ENCODE peak calls at places on chromosomes 16 and 17, in six cellular contexts. D, O, W, Z, N and X are unnamed samples. For H3K4me1 and H3K9me2, the result is how much of the 10 kb centered on the place peaks cover.

GRCh38 chr16:75340715-75341500 is 89.5 kb upstream of the BCAR1 start:
- DNase-seq in D (peak), O (no peak), W (peak), Z (no peak), N (peak), X (no peak)

GRCh38 chr16:15653227-15653626 is 3.2 kb downstream of the NDE1 start:
- DNase-seq in D (no peak), O (no peak), W (peak), Z (no peak), N (peak), X (no peak)

GRCh38 chr17:67471118-67471517 is 94.0 kb downstream of the PITPNC1 start:
- DNase-seq in D (no peak), O (no peak), W (no peak), Z (no peak), N (no peak), X (no peak)

GRCh38 chr17:82647593-82648164 is 565 bp downstream of the WDR45B start:
- DNase-seq in D (peak), O (no peak), W (peak), Z (peak), N (peak), X (peak)

GRCh38 chr16:85611455-85612190 is 1.5 kb upstream of the GSE1 start:
- DNase-seq in D (peak), O (peak), W (peak), Z (no peak), N (peak), X (peak)

GRCh38 chr16:9123871-9124270 is 32.4 kb downstream of the HAPSTR1 start:
- DNase-seq in D (no peak), O (peak), W (no peak), Z (peak), N (peak), X (no peak)

GRCh38 chr17:41486809-41487530 is 2.7 kb downstream of the KRT36 start:
- DNase-seq in D (peak), O (no peak), W (no peak), Z (peak), N (no peak), X (peak)

GRCh38 chr16:3857189-3858013 is 23.1 kb downstream of the CREBBP start:
- DNase-seq in D (no peak), O (no peak), W (peak), Z (no peak), N (no peak), X (peak)

GRCh38 chr16:8953064-8953463 is 10.6 kb downstream of the USP7 start:
- DNase-seq in D (no peak), O (no peak), W (no peak), Z (no peak), N (no peak), X (no peak)

GRCh38 chr17:1280652-1281051 is 1.2 kb downstream of the TRARG1 start:
- DNase-seq in D (no peak), O (no peak), W (no peak), Z (no peak), N (no peak), X (no peak)

GRCh38 chr17:3986270-3986938 is 22.2 kb upstream of the ATP2A3 start:
- DNase-seq in D (peak), O (no peak), W (no peak), Z (peak), N (no peak), X (peak)

GRCh38 chr17:51540151-51540550 is 279.8 kb downstream of the UTP18 start:
- DNase-seq in D (no peak), O (peak), W (no peak), Z (no peak), N (no peak), X (no peak)

GRCh38 chr17:59311051-59311468 is 20.4 kb upstream of the YPEL2 start:
- DNase-seq in D (peak), O (peak), W (peak), Z (peak), N (peak), X (peak)

GRCh38 chr17:81428945-81429344 is 33.7 kb downstream of the BAHCC1 start:
- DNase-seq in D (no peak), O (no peak), W (no peak), Z (no peak), N (no peak), X (no peak)

GRCh38 chr16:50386819-50387218 is 18.0 kb upstream of the BRD7 start:
- DNase-seq in D (peak), O (no peak), W (no peak), Z (no peak), N (no peak), X (no peak)

GRCh38 chr17:80649200-80649644 is 104.6 kb downstream of the RPTOR start:
- DNase-seq in D (no peak), O (no peak), W (peak), Z (no peak), N (peak), X (no peak)

GRCh38 chr17:79943354-79944241 is 92.1 kb downstream of the TBC1D16 start:
- DNase-seq in D (no peak), O (no peak), W (no peak), Z (no peak), N (no peak), X (no peak)

GRCh38 chr16:89918453-89919347 is at the start of gene MC1R:
- DNase-seq in D (peak), O (peak), W (peak), Z (peak), N (no peak), X (peak)

GRCh38 chr17:50146927-50147640 is 3.4 kb downstream of the PPP1R9B start:
- DNase-seq in D (no peak), O (no peak), W (peak), Z (peak), N (no peak), X (no peak)

GRCh38 chr16:59907671-59908070 is 1173.6 kb upstream of the GOT2 start:
- DNase-seq in D (no peak), O (no peak), W (no peak), Z (no peak), N (no peak), X (no peak)

GRCh38 chr17:65160507-65160906 is 23.3 kb downstream of the RGS9 start:
- DNase-seq in D (no peak), O (no peak), W (no peak), Z (no peak), N (no peak), X (no peak)
- H3K4me1 ChIP-seq in D (under half), O (under half), W (under half), Z (under half), N (under half), X (under half)

GRCh38 chr16:1794908-1795666 is 1.6 kb upstream of the IGFALS start:
- DNase-seq in D (no peak), O (no peak), W (no peak), Z (no peak), N (no peak), X (no peak)
- H3K9me2 ChIP-seq in D (under half), O (under half), W (under half), Z (under half), N (under half), X (under half)

GRCh38 chr17:77319211-77320031 is 178.7 kb downstream of the SEC14L1 start:
- DNase-seq in D (peak), O (peak), W (peak), Z (peak), N (peak), X (peak)
- H3K9ac ChIP-seq in D (peak), O (peak), W (peak), Z (peak), N (peak), X (peak)

DNA sequence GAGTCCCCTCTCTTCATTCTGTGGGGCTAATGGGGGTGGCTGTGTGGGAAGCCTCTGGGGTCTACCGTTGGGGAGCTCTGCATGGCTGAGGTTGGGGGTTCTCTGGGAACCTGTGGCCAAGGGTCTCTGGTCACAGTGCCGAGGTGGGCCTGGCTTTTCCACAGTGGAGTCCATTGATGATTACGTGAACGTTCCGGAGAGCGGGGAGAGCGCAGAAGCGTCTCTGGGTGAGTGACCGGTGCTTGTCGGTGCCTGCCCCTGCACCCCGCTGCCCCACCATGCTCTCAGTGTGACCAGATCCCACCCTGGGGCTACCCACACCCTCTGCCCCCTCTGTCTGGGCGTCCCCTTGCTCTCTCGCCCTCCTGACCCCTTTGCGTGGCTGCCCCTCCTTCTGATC is 4.5 kb downstream of the LAT start:
- DNase-seq in D (no peak), O (no peak), W (no peak), Z (no peak), N (no peak), X (no peak)
- H3K4me1 ChIP-seq in D (under half), O (under half), W (under half), Z (under half), N (under half), X (under half)

GRCh38 chr16:66811043-66811442 is 9.7 kb upstream of the TERB1 start:
- DNase-seq in D (no peak), O (no peak), W (no peak), Z (no peak), N (no peak), X (no peak)
- H3K9me2 ChIP-seq in D (under half), O (under half), W (under half), Z (under half), N (under half), X (under half)

GRCh38 chr16:27722266-27722636 is 172.3 kb downstream of the KATNIP start:
- DNase-seq in D (no peak), O (no peak), W (no peak), Z (no peak), N (no peak), X (no peak)
- H3K9ac ChIP-seq in D (no peak), O (no peak), W (peak), Z (no peak), N (no peak), X (no peak)

GRCh38 chr17:76869878-76870714 is 1.9 kb downstream of the MGAT5B start:
- DNase-seq in D (no peak), O (no peak), W (peak), Z (no peak), N (no peak), X (no peak)
- H3K4me1 ChIP-seq in D (under half), O (half or more), W (under half), Z (under half), N (half or more), X (under half)

DNA sequence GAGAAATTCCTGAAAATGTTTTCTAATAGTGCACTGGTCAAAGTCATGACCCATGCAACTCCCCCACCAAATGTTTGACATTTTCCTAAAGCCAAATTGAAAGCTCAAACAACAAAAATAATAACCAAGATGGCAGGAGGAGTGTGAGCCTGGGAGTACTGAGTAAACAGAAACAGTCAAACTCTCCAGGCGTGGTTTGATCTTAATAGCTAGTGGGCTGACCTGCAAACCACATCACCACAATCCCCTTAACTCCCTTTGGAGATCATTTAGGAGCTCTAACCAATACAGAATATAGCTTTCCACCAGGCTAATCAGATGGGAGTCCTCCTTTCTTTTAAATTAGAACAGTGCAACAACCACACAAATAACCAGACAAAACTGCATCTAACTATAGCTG is 19.2 kb upstream of the MEIOC start:
- DNase-seq in D (no peak), O (no peak), W (no peak), Z (no peak), N (peak), X (no peak)
- H3K9me2 ChIP-seq in D (under half), O (under half), W (under half), Z (under half), N (under half), X (under half)